ENCODE peak calls at places on chromosomes 13 and 19, in seven cellular contexts. Q is GM23338; G is esophagus muscularis mucosa; C is stimulated activated CD4-positive, alpha-beta T cell treated with anti-CD3 and anti-CD28 coated beads, TNF-alpha, amount 100 ng/mL, for 24 hours; O is T-helper 22 cell; Y is NCI-H2171 treated with DMSO at 0.1 percent for 48 hours; B is BJ. T is an unnamed sample.

GRCh38 chr13:46124967-46125933 is 20.4 kb upstream of the CPB2 start:
- DNase-seq in B (no peak), O (no peak), Y (no peak), C (no peak), Q (no peak), G (no peak), T (no peak)

GRCh38 chr19:12098040-12098439 is 33.5 kb downstream of the ZNF844 start:
- DNase-seq in O (no peak), G (no peak), Q (no peak), C (no peak), Y (no peak), B (no peak), T (no peak)

GRCh38 chr13:26628706-26629105 is 71.2 kb downstream of the WASF3 start:
- DNase-seq in Y (no peak), Q (peak), C (no peak), O (no peak), B (no peak), G (no peak), T (peak)

GRCh38 chr13:112933649-112934048 is 35.4 kb upstream of the MCF2L start:
- DNase-seq in C (no peak), B (no peak), Y (no peak), G (no peak), Q (no peak), O (no peak), T (no peak)

GRCh38 chr13:30257433-30258099 is 49.8 kb downstream of the KATNAL1 start:
- DNase-seq in O (no peak), G (no peak), B (no peak), C (no peak), Q (peak), Y (no peak), T (no peak)

GRCh38 chr19:5534787-5535586 is 32.8 kb downstream of the TINCR start:
- DNase-seq in O (no peak), G (no peak), Q (peak), B (no peak), Y (peak), C (no peak), T (no peak)

GRCh38 chr13:112688560-112689497 is 1.0 kb upstream of the ATP11A start:
- DNase-seq in B (no peak), Y (no peak), C (no peak), Q (peak), O (no peak), G (no peak), T (no peak)

GRCh38 chr13:105144936-105145335 is 1390.5 kb downstream of the EFNB2 start:
- DNase-seq in Y (no peak), O (no peak), B (no peak), Q (no peak), G (no peak), C (no peak), T (no peak)

GRCh38 chr13:37642201-37642600 is 43.6 kb upstream of the POSTN start:
- DNase-seq in Q (no peak), G (no peak), C (no peak), O (no peak), B (no peak), Y (no peak), T (no peak)

GRCh38 chr13:31067416-31068118 is 94.1 kb downstream of the HSPH1 start:
- DNase-seq in C (no peak), Y (no peak), Q (no peak), G (no peak), B (no peak), O (no peak), T (no peak)

GRCh38 chr13:49248433-49249002 is 793 bp downstream of the CDADC1 start:
- DNase-seq in O (no peak), Y (no peak), Q (no peak), B (no peak), G (no peak), C (no peak), T (peak)

GRCh38 chr13:99911965-99912566 is 59.5 kb downstream of the ZIC5 start:
- DNase-seq in C (no peak), B (no peak), Q (no peak), Y (peak), O (no peak), G (no peak), T (no peak)

GRCh38 chr19:50008532-50008931 is 16.6 kb downstream of the VRK3 start:
- DNase-seq in B (no peak), O (no peak), Y (no peak), G (no peak), Q (peak), C (no peak), T (peak)

GRCh38 chr13:80131204-80131603 is 209.7 kb downstream of the SPRY2 start:
- DNase-seq in O (no peak), B (no peak), G (no peak), Q (peak), Y (no peak), C (no peak), T (no peak)

GRCh38 chr19:33621065-33621785 is 528 bp upstream of the CHST8 start:
- DNase-seq in G (no peak), Q (peak), Y (no peak), C (no peak), B (no peak), O (no peak), T (no peak)

GRCh38 chr13:41562083-41562482 is 104.7 kb downstream of the RGCC start:
- DNase-seq in O (no peak), B (no peak), C (no peak), Q (no peak), G (no peak), Y (no peak), T (no peak)

GRCh38 chr13:99265823-99266426 is 7.7 kb upstream of the GPR18 start:
- DNase-seq in Q (peak), G (no peak), C (no peak), O (no peak), Y (peak), B (no peak), T (peak)

GRCh38 chr19:10852941-10853340 is 4.7 kb downstream of the C19orf38 start:
- DNase-seq in Q (no peak), G (no peak), Y (no peak), B (no peak), O (no peak), C (no peak), T (no peak)

GRCh38 chr13:49308977-49309408 is 61.3 kb downstream of the CDADC1 start:
- DNase-seq in O (no peak), G (no peak), C (no peak), Y (no peak), Q (no peak), B (no peak), T (no peak)